ENCODE peak calls at places on chromosomes 16 and 17, in eight cellular contexts. N is endothelial cell; X is activated CD8-positive, alpha-beta T cell treated with anti-CD3 and anti-CD28 coated beads for 36 hours; L is transverse colon; Q is tibial nerve; P is fibroblast of the aortic adventitia; V is ascending aorta; A is MCF 10A. Z is an unnamed sample.

GRCh38 chr16:54063374-54063773 is 223.2 kb downstream of the IRX3 start:
- DNase-seq in Q (no peak), X (no peak), L (no peak), A (no peak), V (no peak), P (no peak), N (no peak), Z (no peak)

GRCh38 chr16:66935319-66936011 is at the start of gene CES2:
- DNase-seq in X (no peak), L (peak; percentile 93), V (no peak), P (peak; percentile 55), A (peak; percentile 84), N (no peak), Q (no peak), Z (no peak)

GRCh38 chr17:334974-335481 is 17.6 kb downstream of the RPH3AL start:
- DNase-seq in A (no peak), N (no peak), L (no peak), P (no peak), V (no peak), Q (no peak), X (no peak), Z (no peak)

GRCh38 chr16:4534151-4534790 is 4.3 kb downstream of the CDIP1 start:
- DNase-seq in X (no peak), A (no peak), V (no peak), Q (no peak), L (no peak), P (no peak), N (no peak), Z (no peak)

GRCh38 chr16:88061346-88062110 is 110.3 kb downstream of the BANP start:
- DNase-seq in V (no peak), A (no peak), P (no peak), Q (no peak), L (no peak), N (no peak), X (no peak), Z (no peak)

GRCh38 chr16:3646348-3646920 is 8.1 kb upstream of the DNASE1 start:
- DNase-seq in X (no peak), V (no peak), A (peak; percentile 68), P (no peak), L (peak; percentile 88), Q (no peak), N (no peak), Z (no peak)

GRCh38 chr17:73334771-73335513 is 23.1 kb upstream of the CDC42EP4 start:
- DNase-seq in A (peak; percentile 91), N (no peak), Q (no peak), P (no peak), V (no peak), X (no peak), L (peak; percentile 26), Z (no peak)

GRCh38 chr17:44384823-44385286 is 4.6 kb downstream of the ITGA2B start:
- DNase-seq in X (no peak), V (no peak), L (no peak), Q (no peak), N (no peak), A (no peak), P (no peak), Z (no peak)

GRCh38 chr16:13421726-13422125 is 498.2 kb upstream of the ERCC4 start:
- DNase-seq in N (no peak), L (no peak), P (no peak), X (no peak), V (no peak), A (no peak), Q (no peak), Z (no peak)

GRCh38 chr16:50585331-50585776 is 37.2 kb downstream of the NKD1 start:
- DNase-seq in A (no peak), N (no peak), P (peak; percentile 89), Q (no peak), L (peak; percentile 63), X (no peak), V (no peak), Z (no peak)

DNA sequence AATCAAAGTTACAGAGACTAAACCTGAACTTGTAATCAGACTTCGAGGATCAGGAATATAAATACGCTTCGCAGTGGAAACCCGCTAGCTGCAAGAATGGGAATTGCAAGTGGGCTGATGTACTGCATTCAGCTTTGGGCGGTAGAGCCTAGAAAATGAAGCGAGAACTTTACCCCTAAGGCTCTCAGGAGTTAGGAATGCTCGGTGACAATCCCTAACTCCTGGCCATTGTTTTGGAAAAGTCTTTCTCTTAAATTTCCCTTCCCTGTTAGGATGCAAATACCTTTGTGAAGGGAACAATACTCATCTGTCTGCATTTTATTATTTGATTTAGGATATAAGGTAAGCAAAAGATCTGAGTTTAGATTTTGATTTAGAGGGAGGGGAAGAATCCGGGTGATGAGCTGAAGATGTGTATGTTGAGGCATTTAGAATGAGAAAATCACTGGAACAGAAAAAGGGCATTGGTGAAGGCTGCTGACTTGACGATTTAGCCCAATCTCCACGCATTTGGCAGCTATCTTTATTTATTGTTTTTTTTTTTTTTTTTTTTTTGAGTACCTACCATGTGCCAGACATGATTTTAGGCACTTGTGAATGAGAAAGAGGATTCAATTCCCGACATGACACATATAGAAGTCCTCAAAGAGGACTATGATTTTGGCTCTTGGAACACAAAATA is 2.2 kb upstream of the TOX3 start:
- DNase-seq in V (no peak), X (no peak), L (no peak), P (no peak), Q (no peak), A (no peak), N (peak; percentile 45), Z (no peak)
- TF ChIP-seq CTCF in V (no peak), X (no peak), L (peak; percentile 23), P (peak; percentile 22), Q (no peak), A (no peak), N (peak; percentile 64), Z (no peak)

DNA sequence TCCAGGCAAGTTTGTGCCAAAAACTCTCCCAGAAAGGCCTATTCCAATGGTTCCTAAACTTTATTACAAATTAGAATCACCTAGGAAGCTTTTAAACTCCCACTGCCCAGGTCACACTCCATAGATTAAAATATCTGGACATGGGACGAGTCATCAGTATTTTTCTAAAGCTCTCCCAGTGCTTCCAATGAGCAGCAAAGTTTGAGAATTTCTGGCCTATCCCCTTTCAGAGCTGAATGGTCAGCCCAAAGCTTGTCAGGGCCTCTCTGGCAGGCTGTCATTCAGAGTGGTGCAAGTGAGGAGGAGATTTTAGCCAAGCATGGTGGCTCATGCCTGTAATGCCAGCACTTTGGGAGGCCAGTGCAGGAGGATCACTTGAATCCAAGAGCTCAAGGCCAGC is 2.4 kb downstream of the BCL6B start:
- DNase-seq in P (no peak), V (no peak), A (no peak), L (no peak), X (no peak), N (no peak), Q (no peak), Z (no peak)
- TF ChIP-seq CTCF in P (no peak), V (no peak), A (no peak), L (no peak), X (no peak), N (no peak), Q (no peak), Z (no peak)

GRCh38 chr16:31697744-31698125 is 170.0 kb downstream of the AHSP start:
- DNase-seq in N (no peak), L (no peak), V (no peak), X (no peak), A (no peak), Q (no peak), P (no peak), Z (no peak)

GRCh38 chr16:31694461-31694860 is 166.8 kb downstream of the AHSP start:
- DNase-seq in P (no peak), V (no peak), L (no peak), A (no peak), X (no peak), N (no peak), Q (no peak), Z (no peak)

GRCh38 chr16:31693733-31694132 is 166.0 kb downstream of the AHSP start:
- DNase-seq in Q (no peak), N (no peak), V (no peak), A (no peak), L (no peak), P (no peak), X (no peak), Z (no peak)

GRCh38 chr16:31696968-31697743 is 169.5 kb downstream of the AHSP start:
- DNase-seq in V (no peak), A (peak; percentile 55), N (no peak), P (peak; percentile 40), L (no peak), Q (no peak), X (no peak), Z (no peak)

GRCh38 chr16:31695667-31696066 is 168.0 kb downstream of the AHSP start:
- DNase-seq in L (no peak), X (peak; percentile 75), Q (no peak), N (no peak), A (no peak), P (no peak), V (no peak), Z (peak; percentile 59)
- TF ChIP-seq CTCF in L (no peak), X (no peak), Q (no peak), N (no peak), A (no peak), P (no peak), V (no peak), Z (no peak)

GRCh38 chr17:19237389-19238166 is 412 bp downstream of the EPN2 start:
- DNase-seq in A (no peak), Q (peak; percentile 17), V (no peak), P (no peak), X (peak; percentile 41), L (peak; percentile 50), N (peak; percentile 37), Z (peak; percentile 29)
- TF ChIP-seq CTCF in A (no peak), Q (peak; percentile 60), V (peak; percentile 23), P (no peak), X (no peak), L (no peak), N (peak; percentile 67), Z (peak; percentile 15)

GRCh38 chr16:19092653-19093410 is 20.9 kb upstream of the ITPRIPL2 start:
- DNase-seq in N (no peak), V (no peak), Q (no peak), P (no peak), A (no peak), X (no peak), L (no peak), Z (no peak)
- TF ChIP-seq CTCF in N (no peak), V (no peak), Q (no peak), P (no peak), A (no peak), X (no peak), L (no peak), Z (no peak)

DNA sequence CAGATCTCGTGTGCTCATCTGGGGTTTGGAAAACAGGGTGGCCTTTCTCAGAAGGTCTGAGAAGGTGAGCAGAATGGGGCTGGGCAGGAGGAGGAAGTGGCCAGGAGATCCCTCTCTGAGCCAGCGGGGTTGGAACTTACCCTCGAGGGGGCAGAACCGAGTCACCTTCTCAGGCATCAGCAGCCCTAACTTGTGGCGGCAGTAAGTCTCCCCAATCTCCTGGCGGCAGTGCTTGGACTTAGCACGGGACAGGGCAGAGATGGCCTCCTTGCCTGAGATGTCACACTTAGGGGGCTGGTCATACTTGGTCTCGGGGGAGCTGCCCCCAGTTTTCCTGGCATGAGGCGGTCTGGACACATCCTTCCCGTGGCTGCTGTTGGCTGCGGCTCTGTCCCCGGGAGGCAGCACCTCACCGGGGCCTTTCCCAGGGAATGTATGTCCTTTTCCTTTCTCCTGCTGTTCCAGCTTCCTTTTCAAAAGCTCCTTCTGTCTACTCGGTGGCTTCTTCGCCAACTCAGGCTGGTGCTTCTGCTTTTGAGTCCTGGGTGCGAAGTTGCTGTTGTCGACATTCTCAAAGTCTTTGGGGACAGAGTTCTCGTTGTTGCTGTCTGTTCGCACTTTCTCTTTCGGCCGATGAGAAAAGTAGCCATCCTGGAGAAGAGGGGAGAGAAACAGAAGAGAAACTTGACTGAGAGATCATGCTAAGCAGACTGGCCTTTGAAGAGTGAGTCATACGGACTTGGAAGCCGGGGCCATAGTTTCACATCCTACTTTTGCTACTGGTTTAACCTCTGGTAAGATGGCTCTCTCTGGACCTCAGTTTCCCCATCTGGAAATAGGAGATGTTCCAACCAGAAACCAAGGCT is 211.7 kb downstream of the XYLT1 start:
- DNase-seq in A (no peak), V (no peak), X (peak; percentile 32), L (peak; percentile 55), Q (no peak), N (no peak), P (no peak), Z (peak; percentile 87)
- TF ChIP-seq CTCF in A (no peak), V (no peak), X (no peak), L (no peak), Q (no peak), N (no peak), P (no peak), Z (peak; percentile 42)

Z was measured in GM12865.